ENCODE peak calls at places on chromosome 21, in five cellular contexts. One of them, this sample, is unnamed.
A peak's percentile ranks its signal among the peaks of the same experiment; 100 is the strongest.

GRCh38 chr21:43778469-43779335 is 2.6 kb upstream of the CSTB start:
- DNase-seq in A549: no peak
- DNase-seq in GM12892: no peak
- DNase-seq in uterus: no peak
- DNase-seq in body of pancreas: no peak
- DNase-seq in this sample: no peak

GRCh38 chr21:17388226-17388625 is 124.6 kb upstream of the CXADR start:
- DNase-seq in GM12892: no peak
- DNase-seq in uterus: no peak
- DNase-seq in A549: no peak
- DNase-seq in body of pancreas: no peak
- DNase-seq in this sample: no peak

GRCh38 chr21:42698730-42699129 is 45.3 kb downstream of the PDE9A start:
- DNase-seq in A549: no peak
- DNase-seq in GM12892: no peak
- DNase-seq in uterus: no peak
- DNase-seq in body of pancreas: no peak
- DNase-seq in this sample: no peak

GRCh38 chr21:22235866-22236590 is 1237.8 kb downstream of the NCAM2 start:
- DNase-seq in A549: no peak
- DNase-seq in uterus: no peak
- DNase-seq in GM12892: no peak
- DNase-seq in body of pancreas: no peak
- DNase-seq in this sample: no peak

GRCh38 chr21:41317458-41317857 is 857 bp downstream of the FAM3B start:
- DNase-seq in uterus: no peak
- DNase-seq in GM12892: no peak
- DNase-seq in A549: no peak
- DNase-seq in body of pancreas: peak; percentile 47
- DNase-seq in this sample: no peak

GRCh38 chr21:39660596-39660995 is 47.9 kb downstream of the B3GALT5 start:
- DNase-seq in GM12892: no peak
- DNase-seq in body of pancreas: peak; percentile 61
- DNase-seq in A549: peak; percentile 67
- DNase-seq in uterus: peak; percentile 59
- DNase-seq in this sample: no peak

GRCh38 chr21:31254131-31254530 is 89.9 kb downstream of the TIAM1 start:
- DNase-seq in body of pancreas: no peak
- DNase-seq in GM12892: no peak
- DNase-seq in A549: no peak
- DNase-seq in uterus: no peak
- DNase-seq in this sample: no peak

GRCh38 chr21:39775816-39776215 is 30.8 kb downstream of the IGSF5 start:
- DNase-seq in GM12892: no peak
- DNase-seq in A549: no peak
- DNase-seq in body of pancreas: no peak
- DNase-seq in uterus: no peak
- DNase-seq in this sample: no peak

GRCh38 chr21:42684109-42684916 is 30.9 kb downstream of the PDE9A start:
- DNase-seq in GM12892: no peak
- DNase-seq in body of pancreas: no peak
- DNase-seq in uterus: no peak
- DNase-seq in A549: no peak
- DNase-seq in this sample: no peak

GRCh38 chr21:27244356-27244755 is 277.5 kb upstream of the ADAMTS5 start:
- DNase-seq in uterus: no peak
- DNase-seq in A549: no peak
- DNase-seq in GM12892: no peak
- DNase-seq in body of pancreas: no peak
- DNase-seq in this sample: no peak

GRCh38 chr21:42025392-42026071 is 15.4 kb upstream of the ZBTB21 start:
- DNase-seq in A549: no peak
- DNase-seq in uterus: no peak
- DNase-seq in GM12892: no peak
- DNase-seq in body of pancreas: no peak
- DNase-seq in this sample: no peak

GRCh38 chr21:36508948-36509347 is 29.0 kb upstream of the CLDN14 start:
- DNase-seq in uterus: no peak
- DNase-seq in GM12892: no peak
- DNase-seq in body of pancreas: no peak
- DNase-seq in A549: no peak
- DNase-seq in this sample: no peak

GRCh38 chr21:38358098-38358497 is 101.3 kb downstream of the KCNJ15 start:
- DNase-seq in body of pancreas: no peak
- DNase-seq in GM12892: no peak
- DNase-seq in uterus: no peak
- DNase-seq in A549: no peak
- DNase-seq in this sample: no peak

GRCh38 chr21:45080639-45081414 is 6.4 kb downstream of the ADARB1 start:
- DNase-seq in uterus: peak; percentile 77
- DNase-seq in body of pancreas: no peak
- DNase-seq in GM12892: no peak
- DNase-seq in A549: no peak
- DNase-seq in this sample: no peak

GRCh38 chr21:42183374-42184266 is 35.3 kb upstream of the ABCG1 start:
- DNase-seq in GM12892: no peak
- DNase-seq in A549: no peak
- DNase-seq in uterus: no peak
- DNase-seq in body of pancreas: no peak
- DNase-seq in this sample: no peak

GRCh38 chr21:45169001-45169400 is 94.6 kb downstream of the ADARB1 start:
- DNase-seq in body of pancreas: no peak
- DNase-seq in A549: no peak
- DNase-seq in GM12892: no peak
- DNase-seq in uterus: no peak
- DNase-seq in this sample: no peak

GRCh38 chr21:37118187-37118826 is 45.3 kb downstream of the TTC3 start:
- DNase-seq in body of pancreas: no peak
- DNase-seq in GM12892: no peak
- DNase-seq in uterus: no peak
- DNase-seq in A549: no peak
- DNase-seq in this sample: no peak

GRCh38 chr21:28454978-28455600 is 537.6 kb downstream of the LTN1 start:
- DNase-seq in A549: no peak
- DNase-seq in uterus: no peak
- DNase-seq in GM12892: no peak
- DNase-seq in body of pancreas: no peak
- DNase-seq in this sample: no peak

GRCh38 chr21:36708512-36709029 is 9.7 kb downstream of the SIM2 start:
- DNase-seq in uterus: no peak
- DNase-seq in GM12892: no peak
- DNase-seq in A549: no peak
- DNase-seq in body of pancreas: no peak
- DNase-seq in this sample: no peak

GRCh38 chr21:45054927-45055612 is 19.3 kb upstream of the ADARB1 start:
- DNase-seq in GM12892: no peak
- DNase-seq in body of pancreas: no peak
- DNase-seq in A549: no peak
- DNase-seq in uterus: no peak
- DNase-seq in this sample: no peak

GRCh38 chr21:31500071-31500470 is 156.0 kb upstream of the TIAM1 start:
- DNase-seq in body of pancreas: no peak
- DNase-seq in GM12892: no peak
- DNase-seq in A549: no peak
- DNase-seq in uterus: no peak
- DNase-seq in this sample: no peak

GRCh38 chr21:18617291-18617690 is 213.7 kb upstream of the TMPRSS15 start:
- DNase-seq in uterus: no peak
- DNase-seq in body of pancreas: no peak
- DNase-seq in GM12892: no peak
- DNase-seq in A549: no peak
- DNase-seq in this sample: no peak

GRCh38 chr21:42607525-42608102 is 45.8 kb upstream of the PDE9A start:
- DNase-seq in body of pancreas: no peak
- DNase-seq in A549: no peak
- DNase-seq in GM12892: no peak
- DNase-seq in uterus: no peak
- DNase-seq in this sample: no peak

GRCh38 chr21:18521204-18521603 is 117.6 kb upstream of the TMPRSS15 start:
- DNase-seq in uterus: no peak
- DNase-seq in GM12892: no peak
- DNase-seq in A549: no peak
- DNase-seq in body of pancreas: no peak
- DNase-seq in this sample: no peak

GRCh38 chr21:14376854-14377253 is 6.1 kb downstream of the HSPA13 start:
- DNase-seq in A549: peak; percentile 5
- DNase-seq in body of pancreas: no peak
- DNase-seq in uterus: no peak
- DNase-seq in GM12892: no peak
- DNase-seq in this sample: no peak

GRCh38 chr21:36420571-36421339 is 35.6 kb downstream of the CHAF1B start:
- DNase-seq in A549: no peak
- DNase-seq in body of pancreas: no peak
- DNase-seq in uterus: no peak
- DNase-seq in GM12892: no peak
- DNase-seq in this sample: no peak

GRCh38 chr21:17554619-17555472 is 42.0 kb downstream of the CXADR start:
- DNase-seq in GM12892: no peak
- DNase-seq in A549: peak; percentile 27
- DNase-seq in uterus: no peak
- DNase-seq in body of pancreas: no peak
- DNase-seq in this sample: no peak

GRCh38 chr21:41480086-41480690 is 27.8 kb downstream of the TMPRSS2 start:
- DNase-seq in GM12892: no peak
- DNase-seq in uterus: no peak
- DNase-seq in body of pancreas: peak; percentile 71
- DNase-seq in A549: no peak
- DNase-seq in this sample: no peak

GRCh38 chr21:15422761-15423160 is 307.0 kb upstream of the USP25 start:
- DNase-seq in body of pancreas: no peak
- DNase-seq in uterus: no peak
- DNase-seq in A549: no peak
- DNase-seq in GM12892: no peak
- DNase-seq in this sample: no peak

GRCh38 chr21:33268736-33269441 is 2.7 kb downstream of the IL10RB start:
- DNase-seq in GM12892: peak; percentile 40
- DNase-seq in uterus: no peak
- DNase-seq in A549: peak; percentile 22
- DNase-seq in body of pancreas: peak; percentile 98
- DNase-seq in this sample: peak; percentile 44
- TF ChIP-seq POLR2A in GM12892: peak; percentile 38
- TF ChIP-seq POLR2A in uterus: no peak
- TF ChIP-seq POLR2A in A549: no peak
- TF ChIP-seq POLR2A in body of pancreas: no peak
- TF ChIP-seq POLR2A in this sample: peak; percentile 54

DNA sequence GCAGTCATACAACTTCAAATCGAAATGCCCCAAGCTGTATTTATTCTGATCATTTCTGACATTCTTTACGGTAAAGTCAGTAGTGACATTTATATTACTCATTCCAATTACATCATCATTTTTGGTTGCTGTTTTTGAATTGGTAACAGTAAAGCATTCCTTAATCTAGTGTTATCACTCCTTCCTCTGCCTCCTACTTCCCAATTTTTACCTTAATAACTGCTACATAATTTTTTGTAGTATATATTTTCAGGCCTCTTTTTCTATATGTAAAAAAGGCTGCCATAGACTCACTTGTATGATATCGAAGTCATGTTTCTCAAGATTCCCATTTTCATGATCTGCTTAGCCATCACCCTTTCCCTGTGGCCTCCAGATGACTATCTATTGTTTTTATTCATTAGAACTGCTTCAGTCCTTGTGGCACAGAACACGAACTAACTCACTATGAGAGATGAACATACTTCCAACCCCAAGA is 167.2 kb downstream of the RUNX1 start:
- DNase-seq in A549: peak; percentile 57
- DNase-seq in GM12892: no peak
- DNase-seq in body of pancreas: no peak
- DNase-seq in uterus: no peak
- DNase-seq in this sample: no peak
- TF ChIP-seq POLR2A in A549: no peak
- TF ChIP-seq POLR2A in GM12892: no peak
- TF ChIP-seq POLR2A in body of pancreas: no peak
- TF ChIP-seq POLR2A in uterus: no peak
- TF ChIP-seq POLR2A in this sample: no peak

GRCh38 chr21:35204850-35205564 is 155.9 kb upstream of the RUNX1 start:
- DNase-seq in GM12892: no peak
- DNase-seq in body of pancreas: peak; percentile 71
- DNase-seq in A549: no peak
- DNase-seq in uterus: peak; percentile 76
- DNase-seq in this sample: no peak
- TF ChIP-seq POLR2A in GM12892: no peak
- TF ChIP-seq POLR2A in body of pancreas: no peak
- TF ChIP-seq POLR2A in A549: no peak
- TF ChIP-seq POLR2A in uterus: no peak
- TF ChIP-seq POLR2A in this sample: no peak

DNA sequence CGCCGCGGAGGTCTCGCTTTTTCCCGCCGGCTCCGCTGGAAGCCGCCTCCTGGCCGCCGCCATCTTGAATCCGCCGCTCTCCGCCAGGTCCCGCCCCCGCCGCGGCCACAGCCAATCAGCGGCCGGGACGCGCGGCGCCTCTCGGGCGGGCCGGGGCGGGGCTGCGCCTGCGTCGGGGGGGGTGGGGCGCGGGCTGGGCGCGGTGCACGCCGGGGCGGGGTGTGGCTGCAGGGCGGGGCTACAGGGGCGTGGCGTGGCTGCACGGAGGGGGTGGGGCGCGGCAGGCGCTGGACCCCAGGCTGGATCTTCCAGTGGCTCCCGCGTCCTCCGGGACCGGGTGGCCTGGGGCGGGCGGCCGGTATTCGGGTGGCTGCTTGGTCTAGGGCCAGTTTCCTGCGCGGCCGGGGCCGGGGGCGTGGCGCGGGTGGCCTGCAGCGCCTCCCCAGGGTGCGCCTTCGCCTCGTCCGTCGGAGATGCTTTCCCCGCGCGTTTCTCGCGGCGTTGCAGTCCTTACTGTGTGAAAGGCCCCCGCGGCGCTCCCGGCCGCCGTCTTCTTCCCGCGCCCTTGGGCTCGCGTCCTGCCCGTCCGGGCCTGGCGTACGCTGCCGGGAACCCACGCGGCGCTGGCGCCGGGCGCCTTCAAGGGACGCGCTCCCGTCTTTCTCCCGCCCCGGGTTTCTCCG is 575 bp downstream of the PCNT start:
- DNase-seq in A549: peak; percentile 80
- DNase-seq in GM12892: peak; percentile 78
- DNase-seq in uterus: peak; percentile 83
- DNase-seq in body of pancreas: peak; percentile 87
- DNase-seq in this sample: peak; percentile 86
- TF ChIP-seq POLR2A in A549: peak; percentile 62
- TF ChIP-seq POLR2A in GM12892: peak; percentile 51
- TF ChIP-seq POLR2A in uterus: no peak
- TF ChIP-seq POLR2A in body of pancreas: peak; percentile 40
- TF ChIP-seq POLR2A in this sample: peak; percentile 20

This sample was measured in GM12891.